ENCODE peak calls at places on chromosomes 11 and 22, in five cellular contexts. One of them, this sample, is unnamed.

GRCh38 chr22:39724390-39724789 is 153.8 kb downstream of the CACNA1I start:
- DNase-seq in hepatocyte: no peak
- DNase-seq in NCI-H1694: no peak
- DNase-seq in astrocyte of the hippocampus: no peak
- DNase-seq in activated naive CD4-positive, alpha-beta T cell: no peak
- DNase-seq in this sample: no peak

GRCh38 chr11:40130427-40130826 is 1329.0 kb downstream of the LRRC4C start:
- DNase-seq in astrocyte of the hippocampus: peak
- DNase-seq in activated naive CD4-positive, alpha-beta T cell: no peak
- DNase-seq in hepatocyte: peak
- DNase-seq in NCI-H1694: no peak
- DNase-seq in this sample: no peak

GRCh38 chr22:22565991-22566390 is 6.9 kb upstream of the PRAME start:
- DNase-seq in NCI-H1694: no peak
- DNase-seq in hepatocyte: no peak
- DNase-seq in activated naive CD4-positive, alpha-beta T cell: no peak
- DNase-seq in astrocyte of the hippocampus: no peak
- DNase-seq in this sample: no peak

GRCh38 chr11:127362754-127363153 is 362.2 kb upstream of the KIRREL3 start:
- DNase-seq in hepatocyte: no peak
- DNase-seq in NCI-H1694: no peak
- DNase-seq in astrocyte of the hippocampus: no peak
- DNase-seq in activated naive CD4-positive, alpha-beta T cell: no peak
- DNase-seq in this sample: no peak

GRCh38 chr11:12693485-12694181 is 19.4 kb downstream of the TEAD1 start:
- DNase-seq in astrocyte of the hippocampus: peak
- DNase-seq in activated naive CD4-positive, alpha-beta T cell: no peak
- DNase-seq in hepatocyte: peak
- DNase-seq in NCI-H1694: no peak
- DNase-seq in this sample: no peak

GRCh38 chr11:32817181-32817842 is 12.4 kb upstream of the PRRG4 start:
- DNase-seq in astrocyte of the hippocampus: no peak
- DNase-seq in hepatocyte: no peak
- DNase-seq in activated naive CD4-positive, alpha-beta T cell: no peak
- DNase-seq in NCI-H1694: no peak
- DNase-seq in this sample: no peak

GRCh38 chr11:96254087-96254486 is 88.9 kb downstream of the MAML2 start:
- DNase-seq in activated naive CD4-positive, alpha-beta T cell: no peak
- DNase-seq in hepatocyte: no peak
- DNase-seq in NCI-H1694: no peak
- DNase-seq in astrocyte of the hippocampus: peak
- DNase-seq in this sample: peak

GRCh38 chr11:9332655-9333054 is 18.3 kb upstream of the TMEM41B start:
- DNase-seq in activated naive CD4-positive, alpha-beta T cell: no peak
- DNase-seq in NCI-H1694: no peak
- DNase-seq in astrocyte of the hippocampus: no peak
- DNase-seq in hepatocyte: no peak
- DNase-seq in this sample: no peak

GRCh38 chr11:67493548-67494370 is 10.9 kb downstream of the AIP start:
- DNase-seq in NCI-H1694: no peak
- DNase-seq in astrocyte of the hippocampus: no peak
- DNase-seq in hepatocyte: no peak
- DNase-seq in activated naive CD4-positive, alpha-beta T cell: no peak
- DNase-seq in this sample: no peak

GRCh38 chr11:102798012-102798746 is at the start of gene MMP1:
- DNase-seq in NCI-H1694: no peak
- DNase-seq in activated naive CD4-positive, alpha-beta T cell: no peak
- DNase-seq in astrocyte of the hippocampus: peak
- DNase-seq in hepatocyte: peak
- DNase-seq in this sample: no peak

GRCh38 chr11:87036756-87037449 is 831 bp upstream of the TMEM135 start:
- DNase-seq in activated naive CD4-positive, alpha-beta T cell: no peak
- DNase-seq in astrocyte of the hippocampus: peak
- DNase-seq in NCI-H1694: no peak
- DNase-seq in hepatocyte: no peak
- DNase-seq in this sample: peak

GRCh38 chr11:2258501-2259465 is 11.6 kb downstream of the ASCL2 start:
- DNase-seq in NCI-H1694: no peak
- DNase-seq in activated naive CD4-positive, alpha-beta T cell: no peak
- DNase-seq in astrocyte of the hippocampus: no peak
- DNase-seq in hepatocyte: peak
- DNase-seq in this sample: no peak